ENCODE peak calls at places on chromosomes 3 and 15, in four cellular contexts. V is GM12878, D is K562, L is HL-60. Z is an unnamed sample.

GRCh38 chr15:26691249-26691648 is 81.6 kb downstream of the GABRB3 start:
- DNase-seq in V (no peak), D (no peak), L (no peak), Z (no peak)

GRCh38 chr3:41819200-41819599 is 142.7 kb downstream of the ULK4 start:
- DNase-seq in V (no peak), D (no peak), L (no peak), Z (no peak)

GRCh38 chr3:90031121-90031520 is 923.7 kb downstream of the EPHA3 start:
- DNase-seq in V (no peak), D (no peak), L (no peak), Z (no peak)

GRCh38 chr3:9339750-9340449 is 23.0 kb upstream of the THUMPD3 start:
- DNase-seq in V (no peak), D (no peak), L (no peak), Z (no peak)

GRCh38 chr3:65439641-65440040 is 599.1 kb downstream of the MAGI1 start:
- DNase-seq in V (no peak), D (peak; percentile 69), L (no peak), Z (no peak)

GRCh38 chr3:46931631-46932441 is 44.7 kb downstream of the CCDC12 start:
- DNase-seq in V (peak; percentile 57), D (no peak), L (no peak), Z (no peak)

GRCh38 chr15:101188517-101189340 is 63.1 kb downstream of the CHSY1 start:
- DNase-seq in V (peak; percentile 39), D (no peak), L (no peak), Z (peak; percentile 43)

GRCh38 chr3:125148836-125149235 is 63.7 kb downstream of the SLC12A8 start:
- DNase-seq in V (no peak), D (no peak), L (no peak), Z (no peak)

GRCh38 chr3:79019137-79019923 is 748.5 kb downstream of the ROBO1 start:
- DNase-seq in V (no peak), D (peak; percentile 10), L (no peak), Z (no peak)

GRCh38 chr3:105334138-105334882 is 32.4 kb upstream of the ALCAM start:
- DNase-seq in V (no peak), D (no peak), L (no peak), Z (no peak)

GRCh38 chr15:38886315-38887163 is 321.9 kb upstream of the RASGRP1 start:
- DNase-seq in V (no peak), D (no peak), L (no peak), Z (no peak)

GRCh38 chr3:171811059-171811912 is 1.0 kb upstream of the PLD1 start:
- DNase-seq in V (no peak), D (peak; percentile 69), L (peak; percentile 85), Z (no peak)

GRCh38 chr3:25587094-25587493 is 77.6 kb downstream of the TOP2B start:
- DNase-seq in V (no peak), D (no peak), L (no peak), Z (no peak)

GRCh38 chr15:72935521-72935920 is 116.7 kb upstream of the NEO1 start:
- DNase-seq in V (no peak), D (no peak), L (no peak), Z (no peak)

GRCh38 chr15:40282144-40282869 is 557 bp downstream of the ANKRD63 start:
- DNase-seq in V (no peak), D (peak; percentile 71), L (peak; percentile 49), Z (peak; percentile 75)

GRCh38 chr15:54840999-54841398 is 355.7 kb downstream of the RSL24D1 start:
- DNase-seq in V (no peak), D (no peak), L (no peak), Z (no peak)

GRCh38 chr3:134796313-134797079 is 1.4 kb downstream of the EPHB1 start:
- DNase-seq in V (no peak), D (no peak), L (no peak), Z (no peak)

GRCh38 chr15:38129531-38130199 is 123.0 kb upstream of the SPRED1 start:
- DNase-seq in V (peak; percentile 39), D (peak; percentile 30), L (peak; percentile 58), Z (no peak)

GRCh38 chr3:123346726-123347125 is 102.2 kb downstream of the ADCY5 start:
- DNase-seq in V (no peak), D (no peak), L (no peak), Z (no peak)

GRCh38 chr15:79322945-79323344 is 12.0 kb downstream of the TMED3 start:
- DNase-seq in V (no peak), D (no peak), L (no peak), Z (no peak)

GRCh38 chr3:124115965-124116364 is 124.0 kb upstream of the ROPN1 start:
- DNase-seq in V (no peak), D (no peak), L (no peak), Z (no peak)

GRCh38 chr3:119829431-119829830 is 47.5 kb downstream of the NR1I2 start:
- DNase-seq in V (no peak), D (no peak), L (no peak), Z (no peak)

GRCh38 chr15:53130943-53131342 is 340.8 kb upstream of the ONECUT1 start:
- DNase-seq in V (no peak), D (no peak), L (no peak), Z (no peak)

GRCh38 chr3:16316396-16316795 is 51.4 kb downstream of the OXNAD1 start:
- DNase-seq in V (no peak), D (no peak), L (no peak), Z (no peak)

GRCh38 chr3:153768559-153769469 is 352.4 kb upstream of the ARHGEF26 start:
- DNase-seq in V (peak; percentile 9), D (peak; percentile 55), L (peak; percentile 6), Z (peak; percentile 19)

GRCh38 chr3:197430961-197431910 is 124.5 kb downstream of the BDH1 start:
- DNase-seq in V (no peak), D (no peak), L (no peak), Z (no peak)

GRCh38 chr3:17151598-17152373 is 267.0 kb downstream of the PLCL2 start:
- DNase-seq in V (peak; percentile 92), D (peak; percentile 74), L (no peak), Z (peak; percentile 64)

GRCh38 chr15:44298878-44299277 is 10.4 kb downstream of the GOLM2 start:
- DNase-seq in V (no peak), D (peak; percentile 46), L (no peak), Z (no peak)

DNA sequence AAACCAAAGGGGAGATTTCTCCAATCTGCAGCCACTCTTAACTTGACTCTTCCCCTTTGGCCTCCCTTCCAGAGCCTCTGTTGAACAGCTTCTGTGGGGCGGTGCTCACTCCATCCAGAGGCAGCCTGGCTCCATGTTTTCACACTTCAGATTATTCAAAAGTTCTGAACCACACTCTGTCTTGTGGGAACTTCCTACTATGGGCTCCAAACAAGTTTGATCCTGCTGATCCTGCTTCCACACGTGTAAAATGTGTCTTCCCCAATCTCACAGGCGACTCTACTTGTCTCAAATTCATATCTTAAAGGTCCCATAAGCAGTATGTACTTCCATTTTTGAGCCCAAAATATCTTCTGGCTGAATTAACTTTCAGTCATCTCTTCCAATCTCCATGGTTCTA is 176.1 kb upstream of the BCL6 start:
- DNase-seq in V (no peak), D (no peak), L (no peak), Z (no peak)
- TF ChIP-seq SPI1 in V (no peak), D (no peak), L (no peak), Z (no peak)

DNA sequence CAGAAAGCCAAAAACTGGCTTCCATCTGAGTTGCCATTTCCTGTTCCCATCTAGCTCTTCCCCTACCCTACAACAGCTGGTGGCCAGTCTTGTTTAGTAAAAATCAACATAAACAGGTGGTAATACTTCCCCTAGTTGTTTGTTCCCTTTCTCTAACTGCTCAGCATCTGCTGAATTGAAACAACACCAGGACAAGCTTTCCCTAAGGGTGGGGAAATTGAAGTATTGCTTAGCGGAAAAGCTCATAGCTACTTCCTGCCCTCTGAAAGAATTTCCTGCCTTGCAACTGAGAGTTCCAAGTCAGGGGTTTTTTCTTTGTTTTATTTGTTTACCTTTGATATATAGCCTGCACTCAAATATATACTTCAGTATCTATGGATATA is 66.8 kb downstream of the HMG20A start:
- DNase-seq in V (no peak), D (no peak), L (no peak), Z (no peak)
- TF ChIP-seq SPI1 in V (no peak), D (no peak), L (no peak), Z (no peak)

GRCh38 chr3:140244893-140245292 is 309.9 kb downstream of the CLSTN2 start:
- DNase-seq in V (no peak), D (no peak), L (no peak), Z (no peak)
- TF ChIP-seq SPI1 in V (no peak), D (no peak), L (no peak), Z (no peak)

GRCh38 chr15:57527382-57528091 is 64.2 kb upstream of the MYZAP start:
- DNase-seq in V (peak; percentile 46), D (peak; percentile 72), L (peak; percentile 48), Z (peak; percentile 18)
- TF ChIP-seq SPI1 in V (no peak), D (no peak), L (no peak), Z (no peak)

GRCh38 chr3:18579659-18580058 is 154.5 kb upstream of the SATB1 start:
- DNase-seq in V (no peak), D (no peak), L (peak; percentile 4), Z (no peak)

GRCh38 chr3:18580268-18580667 is 155.1 kb upstream of the SATB1 start:
- DNase-seq in V (no peak), D (no peak), L (no peak), Z (no peak)

GRCh38 chr3:18572809-18573208 is 147.7 kb upstream of the SATB1 start:
- DNase-seq in V (no peak), D (no peak), L (no peak), Z (no peak)

DNA sequence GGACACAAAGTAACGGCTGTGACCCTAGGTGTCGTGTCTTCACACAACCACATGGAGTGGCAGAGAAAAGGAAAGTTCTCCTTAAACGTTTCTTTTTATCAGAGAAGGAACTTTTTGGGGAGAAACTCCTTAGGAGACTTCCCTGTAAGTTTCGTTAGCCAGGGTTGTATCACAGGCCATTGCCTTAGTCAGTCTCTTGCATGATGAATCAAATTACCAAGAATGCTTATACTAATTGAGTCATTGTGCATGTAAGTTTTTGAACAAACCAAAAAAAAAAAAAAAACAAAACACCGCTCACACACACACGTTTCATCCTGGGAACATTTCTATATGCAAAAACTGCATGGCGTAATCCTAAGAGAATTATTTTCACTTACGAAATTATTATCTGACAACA is 150.4 kb upstream of the SATB1 start:
- DNase-seq in V (no peak), D (no peak), L (no peak), Z (no peak)
- TF ChIP-seq SPI1 in V (no peak), D (no peak), L (no peak), Z (no peak)

DNA sequence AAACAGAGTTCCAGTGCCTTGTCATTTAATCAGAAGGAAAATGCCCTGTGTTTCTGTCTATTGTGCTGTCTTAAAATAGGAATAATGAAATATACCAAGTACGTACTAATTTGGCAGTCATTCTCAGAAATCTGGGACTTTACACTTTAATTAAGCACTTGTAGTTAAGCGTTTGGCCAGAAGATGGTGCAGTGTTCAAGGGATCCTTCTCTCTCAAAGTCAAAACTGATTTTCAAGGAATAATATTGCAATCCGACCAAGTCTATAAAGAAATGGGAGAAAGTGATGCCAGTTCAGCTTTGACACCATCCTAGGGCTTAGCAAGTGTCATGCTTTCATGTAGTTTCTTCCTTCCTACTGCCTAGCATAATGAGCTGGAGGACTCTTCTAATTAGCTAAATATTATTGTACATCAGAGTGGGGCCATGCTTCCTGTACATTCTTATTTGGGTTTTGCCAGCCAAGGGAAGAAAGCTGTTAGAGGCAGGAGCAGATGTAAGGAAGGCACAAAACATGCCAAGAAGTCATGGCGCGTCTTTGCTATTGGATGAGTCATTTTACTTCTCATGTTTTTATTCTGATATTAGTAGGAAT is 64.8 kb downstream of the SAMMSON start:
- DNase-seq in V (peak; percentile 1), D (peak; percentile 26), L (no peak), Z (no peak)
- TF ChIP-seq SPI1 in V (no peak), D (no peak), L (no peak), Z (no peak)

Z was measured in GM12891.